ENCODE peak calls at places on chromosomes 11 and 22, in nine cellular contexts. L is CD8-positive, alpha-beta memory T cell; Q is aorta; A is ovary; J is breast epithelium; M is transverse colon; V is body of pancreas; F is mesenchymal stem cell; H is left ventricle myocardium inferior. P is an unnamed sample.
A peak's percentile ranks its signal among the peaks of the same experiment; 100 is the strongest.

GRCh38 chr11:35006389-35007128 is 90.1 kb downstream of the PDHX start:
- DNase-seq in J (no peak), L (no peak), H (no peak), Q (no peak), M (peak; percentile 20), A (no peak), F (no peak), V (no peak), P (no peak)

GRCh38 chr11:34161812-34162506 is 56.5 kb downstream of the NAT10 start:
- DNase-seq in Q (no peak), A (no peak), H (no peak), V (no peak), F (no peak), J (no peak), L (no peak), M (no peak), P (no peak)

GRCh38 chr11:25938952-25939351 is 393.0 kb upstream of the ANO3 start:
- DNase-seq in V (no peak), L (no peak), A (no peak), H (no peak), Q (no peak), J (no peak), F (no peak), M (no peak), P (no peak)

GRCh38 chr11:82239498-82239897 is 494.2 kb downstream of the FAM181B start:
- DNase-seq in F (no peak), Q (no peak), M (no peak), A (no peak), L (no peak), H (no peak), J (no peak), V (no peak), P (no peak)

GRCh38 chr11:45692808-45693453 is 27.5 kb upstream of the CHST1 start:
- DNase-seq in Q (peak; percentile 16), H (no peak), M (no peak), V (no peak), F (no peak), J (no peak), A (no peak), L (no peak), P (no peak)

GRCh38 chr11:46038529-46038928 is 82.7 kb downstream of the PHF21A start:
- DNase-seq in H (no peak), V (no peak), A (no peak), L (no peak), M (no peak), Q (no peak), F (no peak), J (no peak), P (no peak)

GRCh38 chr11:93510196-93510898 is 32.8 kb downstream of the SMCO4 start:
- DNase-seq in H (no peak), J (no peak), L (no peak), Q (no peak), V (no peak), M (no peak), F (no peak), A (no peak), P (no peak)

GRCh38 chr22:35524966-35525686 is 15.5 kb upstream of the RASD2 start:
- DNase-seq in V (no peak), Q (no peak), H (peak; percentile 44), A (no peak), M (no peak), L (no peak), J (no peak), F (peak; percentile 55), P (no peak)

GRCh38 chr11:15770798-15771414 is 585.4 kb downstream of the SOX6 start:
- DNase-seq in V (peak; percentile 47), L (no peak), M (peak; percentile 40), F (peak; percentile 41), A (no peak), J (no peak), H (peak; percentile 27), Q (no peak), P (peak; percentile 31)

GRCh38 chr11:283405-284080 is 5.3 kb downstream of the NLRP6 start:
- DNase-seq in Q (no peak), L (no peak), M (no peak), H (no peak), A (no peak), F (no peak), V (no peak), J (no peak), P (peak; percentile 34)

GRCh38 chr11:87266751-87267150 is 229.0 kb downstream of the TMEM135 start:
- DNase-seq in H (no peak), L (no peak), Q (no peak), M (no peak), F (no peak), V (no peak), A (no peak), J (no peak), P (no peak)

GRCh38 chr11:78731008-78731407 is 156.3 kb upstream of the NARS2 start:
- DNase-seq in V (no peak), M (peak; percentile 12), A (no peak), J (no peak), H (no peak), Q (no peak), F (peak; percentile 42), L (no peak), P (no peak)

GRCh38 chr22:20551805-20552449 is 44.5 kb downstream of the MED15 start:
- DNase-seq in L (peak; percentile 46), H (no peak), F (no peak), A (peak; percentile 33), Q (peak; percentile 75), V (peak; percentile 77), M (no peak), J (no peak), P (peak; percentile 59)

GRCh38 chr11:1473786-1474185 is 12.8 kb downstream of the MOB2 start:
- DNase-seq in F (no peak), H (peak; percentile 9), Q (peak; percentile 71), M (no peak), A (peak; percentile 15), V (no peak), J (no peak), L (no peak), P (no peak)

GRCh38 chr11:95829580-95830259 is 39.4 kb downstream of the CEP57 start:
- DNase-seq in Q (no peak), M (no peak), J (no peak), V (no peak), F (no peak), A (no peak), H (no peak), L (no peak), P (no peak)

GRCh38 chr22:36153756-36154155 is 6.8 kb downstream of the APOL3 start:
- DNase-seq in M (no peak), F (no peak), H (no peak), Q (no peak), J (no peak), L (no peak), A (no peak), V (no peak), P (no peak)

GRCh38 chr11:41486436-41486835 is 27.0 kb upstream of the LRRC4C start:
- DNase-seq in H (no peak), A (no peak), J (no peak), V (no peak), Q (no peak), M (no peak), F (no peak), L (no peak), P (no peak)

GRCh38 chr11:44171518-44171917 is 76.0 kb downstream of the EXT2 start:
- DNase-seq in Q (no peak), L (no peak), H (no peak), A (no peak), M (no peak), J (no peak), V (no peak), F (no peak), P (no peak)

GRCh38 chr11:86014221-86014620 is 54.7 kb downstream of the PICALM start:
- DNase-seq in Q (no peak), J (no peak), H (no peak), L (no peak), M (no peak), A (no peak), V (no peak), F (no peak), P (no peak)

GRCh38 chr22:38724926-38725571 is 19.3 kb downstream of the GTPBP1 start:
- DNase-seq in J (peak; percentile 31), A (no peak), F (peak; percentile 61), L (peak; percentile 42), H (no peak), V (peak; percentile 16), M (no peak), Q (no peak), P (no peak)

GRCh38 chr22:36220457-36220921 is 18.8 kb downstream of the APOL2 start:
- DNase-seq in M (no peak), V (no peak), Q (no peak), L (no peak), F (peak; percentile 29), A (peak; percentile 48), J (no peak), H (no peak), P (peak; percentile 70)

GRCh38 chr11:62444271-62444833 is 25.5 kb downstream of the SCGB1A1 start:
- DNase-seq in F (no peak), A (peak; percentile 77), M (peak; percentile 65), H (peak; percentile 62), Q (peak; percentile 92), L (no peak), V (no peak), J (no peak), P (peak; percentile 88)

GRCh38 chr11:99548264-99548663 is 527.5 kb downstream of the CNTN5 start:
- DNase-seq in F (no peak), H (no peak), Q (no peak), V (no peak), L (no peak), J (no peak), M (no peak), A (no peak), P (no peak)
- H3K4me3 ChIP-seq in F (no peak overlapping the region), H (no peak overlapping the region), Q (no peak overlapping the region), V (no peak overlapping the region), L (no peak overlapping the region), J (no peak overlapping the region), M (no peak overlapping the region), A (no peak overlapping the region), P (no peak overlapping the region)

GRCh38 chr11:65404210-65404609 is 17.8 kb downstream of the FRMD8 start:
- DNase-seq in M (no peak), A (no peak), Q (no peak), F (no peak), H (no peak), L (no peak), J (no peak), V (no peak), P (no peak)
- H3K36me3 ChIP-seq in M (no peaks in the 10 kb centered on the region), A (no peaks in the 10 kb centered on the region), Q (no peaks in the 10 kb centered on the region), F (peaks cover 70% of the 10 kb centered on the region), H (peaks cover 80% of the 10 kb centered on the region), L (peaks cover 10% of the 10 kb centered on the region), J (no peaks in the 10 kb centered on the region), V (peaks cover 23% of the 10 kb centered on the region), P (peaks cover 49% of the 10 kb centered on the region)

GRCh38 chr22:31346255-31346732 is at the start of gene PATZ1:
- DNase-seq in M (peak; percentile 78), V (peak; percentile 73), J (peak; percentile 67), H (peak; percentile 64), L (peak; percentile 90), F (peak; percentile 86), A (peak; percentile 84), Q (no peak), P (peak; percentile 78)
- H3K4me3 ChIP-seq in M (peak within 1 kb of the TSS; percentile 44), V (peak within 1 kb of the TSS; percentile 46), J (peak within 1 kb of the TSS; percentile 72), H (peak within 1 kb of the TSS; percentile 85), L (peak within 1 kb of the TSS; percentile 77), F (peak within 1 kb of the TSS; percentile 74), A (peak within 1 kb of the TSS; percentile 73), Q (peak within 1 kb of the TSS; percentile 66), P (peak within 1 kb of the TSS; percentile 75)

DNA sequence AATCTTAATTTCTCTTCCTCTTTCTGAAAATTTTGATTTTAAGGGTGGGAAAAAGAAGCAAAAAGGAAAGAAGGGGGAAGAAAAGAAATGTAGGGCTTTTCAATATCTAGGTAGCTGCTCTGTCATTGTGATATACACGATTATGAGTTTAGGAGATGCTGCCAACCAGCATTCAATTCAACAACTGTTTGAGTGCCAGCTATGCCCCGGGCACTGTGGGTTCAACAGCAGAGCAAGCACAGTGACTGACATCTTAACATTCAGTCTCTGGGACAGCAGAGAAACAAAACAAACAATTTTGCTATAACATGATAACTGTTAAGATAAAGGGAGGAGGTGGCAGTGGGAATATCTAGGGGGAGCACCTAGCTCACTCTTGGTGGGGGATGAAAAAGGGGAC is 91.6 kb downstream of the DBX1 start:
- DNase-seq in H (no peak), M (no peak), J (peak; percentile 82), V (no peak), F (no peak), A (no peak), Q (no peak), L (no peak), P (no peak)
- H3K36me3 ChIP-seq in H (peaks cover 21% of the 10 kb centered on the region), M (no peaks in the 10 kb centered on the region), J (no peaks in the 10 kb centered on the region), V (peaks cover 1% of the 10 kb centered on the region), F (peaks cover 13% of the 10 kb centered on the region), A (no peaks in the 10 kb centered on the region), Q (peaks cover 4% of the 10 kb centered on the region), L (no peaks in the 10 kb centered on the region), P (peaks cover 59% of the 10 kb centered on the region)

P was measured in tibial artery.